ENCODE peak calls at places on chromosome 18, in ten cellular contexts. T, K, L, Z, C, A, U, W, M and D are unnamed samples.

GRCh38 chr18:27778441-27778840 is 398.5 kb downstream of the CDH2 start:
- DNase-seq in T (no peak), K (no peak), L (no peak), Z (no peak), C (peak; percentile 5), A (no peak), U (no peak), W (no peak), M (peak; percentile 61), D (no peak)

GRCh38 chr18:24983566-24983965 is 368.4 kb downstream of the ZNF521 start:
- DNase-seq in T (no peak), K (no peak), L (no peak), Z (no peak), C (no peak), A (no peak), U (no peak), W (no peak), M (no peak), D (no peak)

GRCh38 chr18:10410472-10411300 is 43.7 kb upstream of the APCDD1 start:
- DNase-seq in T (no peak), K (no peak), L (no peak), Z (no peak), C (no peak), A (no peak), U (no peak), W (no peak), M (no peak), D (no peak)

GRCh38 chr18:9065864-9066263 is 36.6 kb upstream of the NDUFV2 start:
- DNase-seq in T (no peak), K (no peak), L (no peak), Z (no peak), C (no peak), A (no peak), U (no peak), W (no peak), M (no peak), D (no peak)

GRCh38 chr18:27991391-27991790 is 185.5 kb downstream of the CDH2 start:
- DNase-seq in T (no peak), K (no peak), L (no peak), Z (no peak), C (no peak), A (no peak), U (no peak), W (no peak), M (no peak), D (no peak)

GRCh38 chr18:62999392-62999791 is 284.1 kb downstream of the PHLPP1 start:
- DNase-seq in T (no peak), K (no peak), L (no peak), Z (peak; percentile 65), C (no peak), A (no peak), U (no peak), W (no peak), M (no peak), D (no peak)

GRCh38 chr18:78584167-78585022 is 395.2 kb upstream of the SALL3 start:
- DNase-seq in T (no peak), K (no peak), L (no peak), Z (no peak), C (no peak), A (no peak), U (no peak), W (no peak), M (no peak), D (no peak)

GRCh38 chr18:71040161-71040560 is 751.3 kb downstream of the SOCS6 start:
- DNase-seq in T (no peak), K (no peak), L (no peak), Z (no peak), C (no peak), A (no peak), U (no peak), W (no peak), M (no peak), D (no peak)

GRCh38 chr18:54742654-54743053 is 85.6 kb upstream of the RAB27B start:
- DNase-seq in T (no peak), K (no peak), L (no peak), Z (peak; percentile 36), C (no peak), A (no peak), U (peak; percentile 59), W (peak; percentile 65), M (no peak), D (no peak)